ENCODE peak calls at places on chromosome 10, in nine cellular contexts. M, X, S, K, H, Y, Z, A and E are unnamed samples.

GRCh38 chr10:11757820-11758463 is 15.8 kb downstream of the ECHDC3 start:
- DNase-seq in Y (peak), Z (peak), H (peak), K (peak), X (peak), M (peak), S (peak), A (peak), E (peak)

GRCh38 chr10:24465899-24466615 is 257.1 kb downstream of the KIAA1217 start:
- DNase-seq in H (no peak), X (no peak), K (peak), S (peak), M (peak), Y (peak), Z (peak), A (no peak), E (peak)

GRCh38 chr10:132296671-132297443 is 10.9 kb downstream of the STK32C start:
- DNase-seq in M (no peak), H (no peak), X (peak), K (no peak), Z (no peak), Y (no peak), S (no peak), A (peak), E (no peak)

GRCh38 chr10:14782691-14783363 is 8.1 kb upstream of the FAM107B start:
- DNase-seq in A (no peak), X (no peak), M (no peak), Y (no peak), Z (peak), K (no peak), H (no peak), S (no peak), E (peak)

GRCh38 chr10:79411546-79412495 is 33.6 kb downstream of the ZCCHC24 start:
- DNase-seq in A (no peak), S (no peak), H (no peak), Y (no peak), K (no peak), M (no peak), X (no peak), Z (no peak), E (no peak)

GRCh38 chr10:35569836-35570235 is 35.3 kb upstream of the GJD4 start:
- DNase-seq in A (no peak), Y (no peak), H (no peak), K (no peak), X (no peak), M (no peak), S (no peak), Z (no peak), E (no peak)

GRCh38 chr10:130138479-130138866 is 2.3 kb downstream of the GLRX3 start:
- DNase-seq in S (no peak), K (peak), M (peak), A (no peak), Z (peak), X (no peak), Y (peak), H (no peak), E (peak)

GRCh38 chr10:102776779-102777417 is 33.1 kb downstream of the WBP1L start:
- DNase-seq in H (no peak), Z (no peak), S (peak), Y (peak), X (peak), K (peak), M (peak), A (peak), E (no peak)

GRCh38 chr10:62075912-62076311 is 174.4 kb downstream of the ARID5B start:
- DNase-seq in Y (peak), M (no peak), X (no peak), K (no peak), S (no peak), H (no peak), A (no peak), Z (no peak), E (peak)

GRCh38 chr10:20970708-20971107 is 73.6 kb upstream of the NEBL start:
- DNase-seq in M (no peak), A (no peak), H (peak), X (no peak), K (no peak), S (peak), Z (no peak), Y (no peak), E (no peak)

GRCh38 chr10:43305881-43306280 is 39.0 kb upstream of the RASGEF1A start:
- DNase-seq in Z (no peak), S (no peak), Y (peak), M (no peak), H (no peak), X (no peak), A (no peak), K (no peak), E (no peak)

GRCh38 chr10:85446852-85447251 is 919.7 kb downstream of the GRID1 start:
- DNase-seq in A (no peak), Z (no peak), X (no peak), H (no peak), M (no peak), K (no peak), Y (no peak), S (no peak), E (no peak)

GRCh38 chr10:63466168-63466935 is 575 bp upstream of the JMJD1C start:
- DNase-seq in Z (peak), H (peak), X (peak), M (peak), Y (peak), S (peak), A (peak), K (peak), E (peak)

GRCh38 chr10:85642421-85643170 is 724.0 kb downstream of the GRID1 start:
- DNase-seq in X (no peak), K (no peak), A (no peak), Z (peak), S (no peak), Y (peak), H (no peak), M (no peak), E (peak)

GRCh38 chr10:22666287-22667092 is 47.9 kb downstream of the PIP4K2A start:
- DNase-seq in Z (no peak), S (no peak), A (no peak), Y (no peak), X (no peak), M (peak), K (peak), H (peak), E (no peak)

GRCh38 chr10:74011762-74012161 is 13.8 kb downstream of the VCL start:
- DNase-seq in S (no peak), A (no peak), K (peak), Y (peak), M (peak), X (no peak), Z (no peak), H (no peak), E (peak)

GRCh38 chr10:44990302-44990655 is 10.4 kb upstream of the ZNF22 start:
- DNase-seq in H (peak), K (no peak), Y (no peak), S (no peak), X (no peak), A (peak), M (no peak), Z (no peak), E (no peak)

GRCh38 chr10:69051710-69052487 is 36.0 kb upstream of the SRGN start:
- DNase-seq in H (no peak), A (no peak), M (no peak), X (no peak), K (no peak), Y (no peak), S (no peak), Z (no peak), E (no peak)

GRCh38 chr10:61901829-61902447 is 439 bp downstream of the ARID5B start:
- DNase-seq in Z (no peak), H (peak), Y (peak), M (no peak), K (no peak), S (peak), X (no peak), A (no peak), E (no peak)

GRCh38 chr10:35442006-35442405 is 105.7 kb downstream of the CCNY start:
- DNase-seq in A (no peak), Y (peak), K (peak), M (peak), H (no peak), S (no peak), X (no peak), Z (no peak), E (no peak)

GRCh38 chr10:29141761-29142160 is 147.1 kb upstream of the LYZL1 start:
- DNase-seq in A (no peak), X (peak), Y (peak), S (no peak), Z (no peak), K (no peak), M (no peak), H (no peak), E (peak)

GRCh38 chr10:94038024-94038423 is 44.3 kb downstream of the PLCE1 start:
- DNase-seq in Z (no peak), Y (peak), K (peak), H (no peak), M (peak), X (no peak), A (no peak), S (no peak), E (peak)

GRCh38 chr10:123579675-123580074 is 86.5 kb upstream of the GPR26 start:
- DNase-seq in Z (no peak), Y (no peak), A (no peak), H (no peak), X (no peak), S (no peak), K (no peak), M (no peak), E (no peak)

GRCh38 chr10:77909021-77909754 is 17.4 kb downstream of the DLG5 start:
- DNase-seq in K (peak), A (no peak), S (no peak), M (no peak), H (no peak), Z (no peak), Y (peak), X (no peak), E (no peak)

DNA sequence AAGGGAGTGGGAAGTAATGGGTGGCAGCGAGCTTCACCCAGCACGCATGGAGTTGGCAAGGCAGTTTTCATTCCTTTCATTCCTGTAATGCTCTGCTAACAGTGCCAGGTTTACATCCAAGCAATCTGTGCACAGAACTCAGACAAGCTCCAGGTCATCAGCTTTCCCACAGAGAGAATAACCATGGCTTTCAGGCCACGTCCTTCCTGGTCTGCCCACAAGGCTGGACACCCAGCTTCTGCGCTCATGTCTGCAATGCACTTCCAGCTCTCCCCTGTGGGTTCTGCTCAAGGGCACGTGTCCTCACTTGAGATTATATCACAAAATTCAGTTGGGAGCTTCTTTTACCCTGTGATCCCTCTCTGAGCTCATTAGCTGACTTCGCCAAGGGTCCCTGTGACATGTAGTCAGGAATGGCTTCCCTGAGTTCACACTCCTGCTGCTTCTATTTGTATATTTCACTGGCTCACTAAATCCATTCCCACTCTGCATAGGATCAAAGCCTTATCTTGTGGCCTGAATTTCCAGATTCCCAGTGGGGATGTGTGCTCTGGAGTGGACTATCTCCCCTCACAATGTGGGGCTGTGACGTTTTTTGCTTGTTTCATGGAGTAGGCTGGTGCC is 18.6 kb downstream of the AKR1C2 start:
- DNase-seq in K (no peak), Z (no peak), S (no peak), A (no peak), Y (peak), M (peak), X (no peak), H (no peak), E (no peak)
- H2AFZ ChIP-seq in K (no peak), Z (no peak), S (no peak), A (no peak), Y (no peak), M (no peak), X (no peak), H (no peak), E (no peak)

DNA sequence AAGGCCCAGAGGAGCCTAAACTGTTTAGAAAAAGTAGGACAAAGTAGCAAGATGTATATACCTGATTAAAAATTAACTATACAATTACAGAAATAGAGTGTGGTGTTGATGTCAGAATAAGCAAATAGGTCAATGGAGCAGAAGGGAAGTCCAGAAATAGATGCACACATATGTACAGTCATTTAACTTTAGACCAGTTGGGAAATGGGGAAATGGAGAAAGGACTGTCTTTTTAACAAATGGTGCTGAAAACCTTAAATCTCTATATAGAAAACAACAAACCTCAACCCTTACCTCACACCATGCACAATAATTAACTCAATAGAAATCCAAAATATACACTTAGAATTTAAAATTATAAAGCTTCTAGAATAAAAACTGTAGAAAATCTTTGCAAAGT is 72.2 kb downstream of the CH25H start:
- DNase-seq in X (no peak), M (no peak), Y (no peak), H (no peak), Z (no peak), A (no peak), S (no peak), K (no peak), E (no peak)
- H3K4me2 ChIP-seq in X (no peak), M (no peak), Y (no peak), H (no peak), Z (no peak), A (no peak), S (no peak), K (no peak), E (no peak)

DNA sequence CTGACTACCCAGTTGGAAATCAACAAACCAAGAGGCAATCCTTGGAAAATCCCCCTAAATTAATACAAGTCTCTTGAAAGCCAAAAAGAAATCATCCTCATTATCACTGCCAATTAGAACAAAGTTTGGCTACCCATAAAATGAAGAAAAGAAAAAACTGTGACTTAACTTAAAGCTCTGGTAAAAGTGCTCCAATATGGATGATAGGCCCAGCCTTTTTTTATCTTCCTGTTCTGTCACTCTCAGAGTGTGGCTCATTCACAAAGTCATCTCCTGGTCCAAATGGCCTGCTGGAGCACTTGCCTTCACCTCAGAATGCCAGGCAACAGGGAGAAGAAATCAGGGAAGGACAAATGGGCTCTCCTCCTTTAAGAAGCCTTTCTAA is 155.1 kb upstream of the GHITM start:
- DNase-seq in Y (no peak), H (no peak), A (no peak), X (no peak), M (no peak), Z (no peak), S (no peak), K (no peak), E (no peak)
- H2AFZ ChIP-seq in Y (no peak), H (no peak), A (no peak), X (no peak), M (no peak), Z (peak), S (no peak), K (no peak), E (no peak)

GRCh38 chr10:92702301-92702916 is 12.7 kb downstream of the HHEX start:
- DNase-seq in Z (no peak), A (no peak), K (no peak), H (peak), X (no peak), S (no peak), M (no peak), Y (no peak), E (no peak)
- H3K4me2 ChIP-seq in Z (no peak), A (no peak), K (peak), H (peak), X (no peak), S (peak), M (peak), Y (no peak), E (no peak)

DNA sequence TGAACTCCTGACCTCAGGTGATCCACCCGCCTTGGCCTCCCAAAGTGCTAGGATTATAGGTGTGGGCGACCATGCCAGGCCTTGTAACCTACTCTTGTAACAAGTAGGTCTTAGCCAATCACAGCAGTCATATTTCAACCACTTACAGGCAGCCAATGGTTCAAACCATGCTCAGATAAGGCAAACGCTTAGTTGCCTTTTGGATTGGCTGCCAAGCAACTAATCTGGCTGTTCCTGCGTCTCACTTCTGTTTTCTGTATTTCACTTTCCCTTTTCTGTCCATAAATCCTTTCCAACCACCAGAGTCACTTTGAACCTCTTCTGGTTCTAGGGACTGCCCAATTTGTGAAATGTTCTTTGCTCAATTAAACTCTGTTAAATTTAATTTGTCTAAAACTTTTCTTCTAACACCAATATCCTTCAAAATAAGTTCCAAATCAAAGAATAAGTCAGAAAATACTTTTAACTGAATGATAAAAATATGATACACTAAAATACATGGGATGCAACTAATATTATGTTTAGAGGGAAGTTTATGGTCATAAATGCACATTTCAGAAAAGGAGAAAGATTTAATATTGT is 19.0 kb upstream of the PRF1 start:
- DNase-seq in M (no peak), X (no peak), K (no peak), A (no peak), H (no peak), Z (no peak), S (no peak), Y (no peak), E (no peak)
- H2AFZ ChIP-seq in M (no peak), X (no peak), K (no peak), A (no peak), H (no peak), Z (no peak), S (no peak), Y (no peak), E (no peak)

DNA sequence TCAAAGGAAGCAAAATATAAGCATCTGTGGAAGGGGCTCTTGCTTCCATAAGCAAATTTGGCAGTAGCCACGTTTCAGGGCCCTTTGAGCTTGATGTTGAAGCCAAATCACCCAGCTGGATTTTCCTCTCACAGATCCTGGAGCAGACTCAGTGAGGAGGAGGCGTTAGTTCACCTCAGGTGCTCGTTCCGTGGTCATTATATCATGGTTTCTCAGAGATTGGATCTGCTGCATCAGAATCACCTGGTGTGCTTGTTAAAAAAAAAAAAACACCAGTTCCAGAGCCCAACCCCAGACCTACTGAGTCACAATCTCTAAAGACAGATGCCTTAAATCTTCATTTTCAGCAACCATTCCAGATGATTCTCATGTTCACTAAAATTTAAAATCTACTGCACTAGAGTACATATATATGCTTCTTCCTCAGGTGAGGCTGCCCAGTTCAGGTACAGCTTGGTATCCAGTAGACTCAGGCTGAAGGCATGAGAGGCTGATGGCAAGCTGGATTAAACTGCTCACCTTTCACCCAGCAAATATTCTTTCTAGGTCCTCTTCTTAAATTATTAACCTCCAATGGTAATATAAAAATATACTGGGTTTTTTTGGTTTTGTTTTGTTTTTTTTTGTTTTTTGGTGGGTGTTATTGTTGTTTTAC is 24.9 kb downstream of the TFAM start:
- DNase-seq in K (no peak), Z (no peak), X (no peak), H (no peak), Y (no peak), M (no peak), S (no peak), A (no peak), E (no peak)
- H3K4me2 ChIP-seq in K (no peak), Z (no peak), X (no peak), H (no peak), Y (no peak), M (no peak), S (no peak), A (no peak), E (no peak)

DNA sequence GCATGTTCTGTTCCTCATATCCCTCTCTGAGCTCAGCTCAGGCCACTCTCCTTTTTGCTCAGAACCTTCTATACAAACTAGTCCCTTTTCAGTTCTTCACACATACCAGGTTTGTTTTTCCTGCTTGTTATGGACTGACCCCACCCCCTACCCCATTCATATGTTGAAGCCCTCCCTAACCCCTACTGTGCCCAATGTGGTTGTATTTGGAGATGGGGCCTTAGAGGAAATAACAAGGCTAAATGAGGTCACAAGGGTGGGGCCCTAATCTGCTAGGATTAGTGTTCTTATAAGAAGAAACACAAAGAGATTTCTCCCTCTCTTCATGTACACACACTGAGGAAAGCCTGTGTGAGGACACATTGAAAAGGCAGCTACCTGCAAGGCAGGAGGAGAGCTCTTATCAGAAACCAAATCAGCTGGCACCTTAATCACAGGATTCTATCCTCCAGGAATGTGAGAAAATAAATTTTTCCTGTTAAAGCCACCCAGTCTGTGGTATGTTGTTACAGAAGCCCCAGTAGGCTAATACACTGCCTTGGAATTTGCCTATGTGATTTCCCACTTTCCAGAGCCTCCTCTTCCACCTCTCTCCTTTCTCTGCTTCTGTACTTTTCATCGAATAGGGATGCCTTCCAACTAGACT is 67.3 kb upstream of the DNAJB12 start:
- DNase-seq in M (no peak), H (no peak), S (no peak), X (no peak), Z (no peak), A (peak), K (no peak), Y (no peak), E (no peak)
- H2AFZ ChIP-seq in M (no peak), H (no peak), S (no peak), X (no peak), Z (no peak), A (no peak), K (no peak), Y (no peak), E (no peak)